ENCODE peak calls at places on chromosomes 13 and 19, in four cellular contexts. T, C, A and Y are unnamed samples.

GRCh38 chr19:33558846-33559245 is 37.3 kb upstream of the PEPD start:
- DNase-seq in T (no peak), C (no peak), A (no peak), Y (no peak)

GRCh38 chr19:46975918-46976782 is 43.5 kb upstream of the NPAS1 start:
- DNase-seq in T (peak), C (peak), A (no peak), Y (peak)

GRCh38 chr19:38675611-38676010 is 28.2 kb downstream of the ACTN4 start:
- DNase-seq in T (no peak), C (no peak), A (peak), Y (no peak)

GRCh38 chr19:8208119-8208709 is 956 bp upstream of the CERS4 start:
- DNase-seq in T (no peak), C (peak), A (no peak), Y (peak)

GRCh38 chr13:110593430-110594130 is 21.8 kb upstream of the NAXD start:
- DNase-seq in T (no peak), C (peak), A (peak), Y (no peak)

GRCh38 chr13:33743438-33744368 is 74.2 kb upstream of the RFC3 start:
- DNase-seq in T (no peak), C (no peak), A (no peak), Y (no peak)

GRCh38 chr13:23541221-23541620 is 29.0 kb upstream of the TNFRSF19 start:
- DNase-seq in T (no peak), C (no peak), A (no peak), Y (no peak)

GRCh38 chr19:30881986-30882385 is 467.2 kb downstream of the TSHZ3 start:
- DNase-seq in T (no peak), C (no peak), A (no peak), Y (no peak)

GRCh38 chr13:50459658-50460057 is 383.8 kb downstream of the DLEU7 start:
- DNase-seq in T (no peak), C (no peak), A (no peak), Y (no peak)

GRCh38 chr19:46678110-46678732 is 17.2 kb upstream of the DACT3 start:
- DNase-seq in T (no peak), C (peak), A (peak), Y (peak)

GRCh38 chr19:14147797-14148605 is 11.6 kb upstream of the ASF1B start:
- DNase-seq in T (no peak), C (peak), A (peak), Y (peak)

GRCh38 chr19:33368074-33368864 is 5.2 kb upstream of the CEBPG start:
- DNase-seq in T (no peak), C (no peak), A (no peak), Y (no peak)

GRCh38 chr13:44243198-44243852 is 130.3 kb upstream of the SERP2 start:
- DNase-seq in T (peak), C (peak), A (peak), Y (peak)

GRCh38 chr19:4172861-4173473 is 9.4 kb downstream of the SIRT6 start:
- DNase-seq in T (no peak), C (peak), A (peak), Y (peak)

GRCh38 chr19:45553464-45553863 is 31.1 kb downstream of the OPA3 start:
- DNase-seq in T (peak), C (no peak), A (peak), Y (peak)

GRCh38 chr19:31541396-31541795 is 192.2 kb upstream of the TSHZ3 start:
- DNase-seq in T (no peak), C (no peak), A (no peak), Y (no peak)

GRCh38 chr13:44397766-44398223 is 24.2 kb downstream of the SERP2 start:
- DNase-seq in T (no peak), C (no peak), A (peak), Y (no peak)

GRCh38 chr13:92436927-92437326 is 789.7 kb upstream of the GPC6 start:
- DNase-seq in T (no peak), C (no peak), A (no peak), Y (no peak)

GRCh38 chr19:1069009-1069779 is 2.2 kb downstream of the ARHGAP45 start:
- DNase-seq in T (no peak), C (no peak), A (no peak), Y (no peak)

GRCh38 chr13:27007166-27007565 is 164.4 kb downstream of the USP12 start:
- DNase-seq in T (no peak), C (no peak), A (no peak), Y (no peak)

GRCh38 chr19:58181902-58182576 is 822 bp upstream of the ZNF274 start:
- DNase-seq in T (no peak), C (no peak), A (peak), Y (peak)

GRCh38 chr13:70385852-70386251 is 277.6 kb upstream of the KLHL1 start:
- DNase-seq in T (no peak), C (no peak), A (no peak), Y (no peak)

GRCh38 chr19:40223135-40223822 is 3.2 kb downstream of the CCNP start:
- DNase-seq in T (peak), C (no peak), A (no peak), Y (peak)

GRCh38 chr13:105220063-105220462 is 1315.4 kb downstream of the EFNB2 start:
- DNase-seq in T (no peak), C (no peak), A (no peak), Y (no peak)

GRCh38 chr13:97028441-97029299 is 34.4 kb upstream of the OXGR1 start:
- DNase-seq in T (no peak), C (peak), A (peak), Y (peak)

GRCh38 chr13:75410207-75410606 is 71.8 kb downstream of the TBC1D4 start:
- DNase-seq in T (no peak), C (no peak), A (no peak), Y (no peak)

GRCh38 chr13:74090397-74090796 is 43.8 kb downstream of the KLF12 start:
- DNase-seq in T (no peak), C (no peak), A (no peak), Y (no peak)

GRCh38 chr19:7293795-7294570 is at the start of gene INSR:
- DNase-seq in T (peak), C (peak), A (peak), Y (peak)

GRCh38 chr13:102392810-102393209 is 9.0 kb downstream of the FGF14 start:
- DNase-seq in T (no peak), C (no peak), A (no peak), Y (no peak)

GRCh38 chr13:111006508-111007031 is 91.7 kb upstream of the ANKRD10 start:
- DNase-seq in T (no peak), C (no peak), A (peak), Y (no peak)

GRCh38 chr19:47145639-47146486 is 15.2 kb downstream of the SAE1 start:
- DNase-seq in T (no peak), C (no peak), A (no peak), Y (no peak)

GRCh38 chr19:37403403-37403802 is 32.5 kb downstream of the ZNF527 start:
- DNase-seq in T (no peak), C (no peak), A (no peak), Y (peak)

GRCh38 chr13:94329277-94329676 is 150.2 kb downstream of the DCT start:
- DNase-seq in T (no peak), C (no peak), A (no peak), Y (no peak)

GRCh38 chr19:47157455-47158321 is 27.1 kb downstream of the SAE1 start:
- DNase-seq in T (peak), C (no peak), A (no peak), Y (peak)

GRCh38 chr13:101202590-101202989 is 213.7 kb downstream of the NALCN start:
- DNase-seq in T (peak), C (no peak), A (no peak), Y (peak)

GRCh38 chr13:79525458-79525857 is 44.5 kb downstream of the NDFIP2 start:
- DNase-seq in T (no peak), C (no peak), A (no peak), Y (no peak)

GRCh38 chr19:45691516-45692186 is at the start of gene SNRPD2:
- DNase-seq in T (no peak), C (peak), A (peak), Y (peak)

GRCh38 chr19:53809518-53810186 is 14.5 kb downstream of the NLRP12 start:
- DNase-seq in T (peak), C (peak), A (peak), Y (peak)

GRCh38 chr19:2549701-2550191 is 73.8 kb downstream of the GADD45B start:
- DNase-seq in T (no peak), C (no peak), A (no peak), Y (no peak)
- TF ChIP-seq USF2 in T (no peak), C (no peak), A (no peak), Y (no peak)

GRCh38 chr19:2171349-2172145 is 7.8 kb downstream of the DOT1L start:
- DNase-seq in T (no peak), C (peak), A (peak), Y (peak)
- TF ChIP-seq CTCF in T (peak), C (no peak), A (no peak), Y (no peak)

DNA sequence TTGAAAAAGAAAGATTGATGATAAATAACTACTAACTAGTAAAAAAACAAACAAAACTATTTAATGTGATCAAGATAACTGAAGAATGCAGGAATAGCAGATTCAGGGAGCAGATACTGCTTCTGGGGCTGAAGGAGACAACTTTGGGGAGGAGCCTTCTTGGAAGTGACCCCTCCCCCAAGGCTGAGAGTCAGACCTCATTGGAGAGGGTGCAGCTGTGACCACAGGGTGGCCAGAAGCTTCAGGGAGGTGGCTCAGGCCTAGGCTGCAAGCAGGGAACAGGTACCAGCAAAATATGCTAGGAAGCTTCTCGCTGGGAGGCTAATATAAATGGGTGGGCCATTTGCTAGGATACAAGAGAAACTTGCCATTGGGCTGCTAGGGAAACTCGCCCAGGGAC is 149.9 kb downstream of the MYO16 start:
- DNase-seq in T (no peak), C (no peak), A (peak), Y (peak)
- TF ChIP-seq TEAD4 in T (no peak), C (no peak), A (no peak), Y (no peak)

DNA sequence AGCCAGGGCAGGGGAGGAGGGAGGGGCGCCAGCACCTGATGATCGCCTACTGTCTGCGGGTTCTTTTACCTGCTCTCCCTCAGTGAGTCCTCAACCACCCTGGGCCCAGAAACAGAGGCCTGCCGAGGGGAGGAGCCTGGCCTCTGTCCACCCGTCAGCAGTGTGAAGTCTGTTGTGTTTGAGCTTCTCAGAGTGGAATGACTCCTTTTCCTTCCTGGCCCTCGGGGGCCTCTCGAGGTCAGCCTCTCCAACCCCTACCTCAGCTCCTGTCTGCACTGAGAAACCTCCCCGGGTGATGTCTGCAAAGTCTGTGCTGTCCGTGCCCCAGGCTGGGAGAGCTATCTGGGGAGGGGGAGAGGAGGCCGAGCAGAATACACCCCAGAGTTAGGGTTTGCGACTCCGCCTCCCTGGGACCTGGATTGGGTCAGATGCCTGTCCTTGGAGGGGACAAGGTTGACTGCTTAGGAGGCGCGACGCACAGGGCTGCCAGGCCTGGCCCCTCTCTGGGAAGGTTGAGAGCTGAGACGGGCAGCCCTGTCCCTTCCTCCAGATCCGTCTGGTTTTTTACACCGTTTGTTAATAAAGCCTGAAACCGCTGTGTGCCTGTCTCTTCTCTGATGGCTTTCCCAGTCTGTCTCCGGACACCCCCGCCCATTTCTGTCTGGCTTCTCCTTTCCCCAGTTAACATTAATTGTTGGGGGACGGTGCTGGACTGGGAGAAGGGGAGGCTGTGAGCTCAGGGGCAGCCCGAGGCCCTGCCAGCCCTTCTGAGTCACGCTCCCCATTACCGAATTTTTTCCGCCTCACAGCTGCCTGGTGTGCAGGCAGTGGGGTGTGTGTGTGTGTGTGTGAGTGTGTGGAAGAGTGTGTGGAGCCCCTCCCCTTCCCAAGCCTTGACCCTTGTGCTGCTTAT is 1.0 kb upstream of the SSC5D start:
- DNase-seq in T (no peak), C (peak), A (peak), Y (no peak)
- TF ChIP-seq USF2 in T (no peak), C (no peak), A (no peak), Y (no peak)

GRCh38 chr13:19089315-19089714 is 92.3 kb downstream of the TUBA3C start:
- DNase-seq in T (no peak), C (peak), A (peak), Y (no peak)
- TF ChIP-seq CTCF in T (no peak), C (peak), A (peak), Y (no peak)